ENCODE peak calls at places on chromosomes 4 and X, in nine cellular contexts. One of them, this sample, is unnamed.

GRCh38 chrX:38313190-38313589 is 14.1 kb downstream of the RPGR start:
- DNase-seq in HCT116: no peak
- DNase-seq in right lobe of liver: no peak
- DNase-seq in transverse colon: no peak
- DNase-seq in pancreas: no peak
- DNase-seq in ovary: no peak
- DNase-seq in BE2C: no peak
- DNase-seq in AG09309: no peak
- DNase-seq in choroid plexus epithelial cell: peak
- DNase-seq in this sample: no peak

GRCh38 chr4:175891863-175892262 is 79.8 kb upstream of the GPM6A start:
- DNase-seq in HCT116: peak
- DNase-seq in right lobe of liver: no peak
- DNase-seq in transverse colon: no peak
- DNase-seq in pancreas: no peak
- DNase-seq in ovary: no peak
- DNase-seq in BE2C: no peak
- DNase-seq in AG09309: peak
- DNase-seq in choroid plexus epithelial cell: peak
- DNase-seq in this sample: no peak

GRCh38 chr4:122044496-122044895 is 92.6 kb upstream of the TRPC3 start:
- DNase-seq in HCT116: no peak
- DNase-seq in right lobe of liver: no peak
- DNase-seq in transverse colon: no peak
- DNase-seq in pancreas: no peak
- DNase-seq in ovary: no peak
- DNase-seq in BE2C: no peak
- DNase-seq in AG09309: no peak
- DNase-seq in choroid plexus epithelial cell: peak
- DNase-seq in this sample: no peak

GRCh38 chr4:123616970-123617392 is 220.4 kb downstream of the SPRY1 start:
- DNase-seq in HCT116: no peak
- DNase-seq in right lobe of liver: no peak
- DNase-seq in transverse colon: peak
- DNase-seq in pancreas: peak
- DNase-seq in ovary: peak
- DNase-seq in BE2C: no peak
- DNase-seq in AG09309: peak
- DNase-seq in choroid plexus epithelial cell: peak
- DNase-seq in this sample: no peak

GRCh38 chr4:1693131-1693896 is 9.2 kb upstream of the FAM53A start:
- DNase-seq in HCT116: peak
- DNase-seq in right lobe of liver: peak
- DNase-seq in transverse colon: peak
- DNase-seq in pancreas: peak
- DNase-seq in ovary: peak
- DNase-seq in BE2C: peak
- DNase-seq in AG09309: no peak
- DNase-seq in choroid plexus epithelial cell: peak
- DNase-seq in this sample: peak

GRCh38 chr4:77072195-77072753 is 3.5 kb downstream of the CCNI start:
- DNase-seq in HCT116: no peak
- DNase-seq in right lobe of liver: no peak
- DNase-seq in transverse colon: no peak
- DNase-seq in pancreas: peak
- DNase-seq in ovary: no peak
- DNase-seq in BE2C: no peak
- DNase-seq in AG09309: no peak
- DNase-seq in choroid plexus epithelial cell: no peak
- DNase-seq in this sample: no peak

GRCh38 chr4:129080129-129080528 is 13.2 kb downstream of the SCLT1 start:
- DNase-seq in HCT116: no peak
- DNase-seq in right lobe of liver: no peak
- DNase-seq in transverse colon: no peak
- DNase-seq in pancreas: no peak
- DNase-seq in ovary: no peak
- DNase-seq in BE2C: no peak
- DNase-seq in AG09309: no peak
- DNase-seq in choroid plexus epithelial cell: no peak
- DNase-seq in this sample: no peak

GRCh38 chr4:109294468-109295020 is 7.9 kb downstream of the COL25A1 start:
- DNase-seq in HCT116: no peak
- DNase-seq in right lobe of liver: no peak
- DNase-seq in transverse colon: no peak
- DNase-seq in pancreas: no peak
- DNase-seq in ovary: no peak
- DNase-seq in BE2C: no peak
- DNase-seq in AG09309: no peak
- DNase-seq in choroid plexus epithelial cell: peak
- DNase-seq in this sample: no peak

GRCh38 chrX:15619053-15619772 is 18.5 kb upstream of the ACE2 start:
- DNase-seq in HCT116: peak
- DNase-seq in right lobe of liver: no peak
- DNase-seq in transverse colon: peak
- DNase-seq in pancreas: no peak
- DNase-seq in ovary: no peak
- DNase-seq in BE2C: no peak
- DNase-seq in AG09309: no peak
- DNase-seq in choroid plexus epithelial cell: peak
- DNase-seq in this sample: no peak

GRCh38 chr4:16721618-16722291 is 176.7 kb downstream of the LDB2 start:
- DNase-seq in HCT116: no peak
- DNase-seq in right lobe of liver: no peak
- DNase-seq in transverse colon: no peak
- DNase-seq in pancreas: peak
- DNase-seq in ovary: peak
- DNase-seq in BE2C: no peak
- DNase-seq in AG09309: peak
- DNase-seq in choroid plexus epithelial cell: peak
- DNase-seq in this sample: peak

GRCh38 chr4:158688813-158689212 is 16.7 kb downstream of the ETFDH start:
- DNase-seq in HCT116: no peak
- DNase-seq in right lobe of liver: no peak
- DNase-seq in transverse colon: no peak
- DNase-seq in pancreas: no peak
- DNase-seq in ovary: no peak
- DNase-seq in BE2C: no peak
- DNase-seq in AG09309: no peak
- DNase-seq in choroid plexus epithelial cell: no peak
- DNase-seq in this sample: no peak

GRCh38 chrX:17544831-17545230 is 169.8 kb downstream of the NHS start:
- DNase-seq in HCT116: no peak
- DNase-seq in right lobe of liver: no peak
- DNase-seq in transverse colon: no peak
- DNase-seq in pancreas: no peak
- DNase-seq in ovary: no peak
- DNase-seq in BE2C: no peak
- DNase-seq in AG09309: no peak
- DNase-seq in choroid plexus epithelial cell: no peak
- DNase-seq in this sample: no peak

GRCh38 chrX:17082831-17083230 is 136.4 kb downstream of the REPS2 start:
- DNase-seq in HCT116: peak
- DNase-seq in right lobe of liver: no peak
- DNase-seq in transverse colon: no peak
- DNase-seq in pancreas: no peak
- DNase-seq in ovary: no peak
- DNase-seq in BE2C: no peak
- DNase-seq in AG09309: no peak
- DNase-seq in choroid plexus epithelial cell: peak
- DNase-seq in this sample: no peak

GRCh38 chrX:12245650-12246645 is 107.7 kb downstream of the FRMPD4 start:
- DNase-seq in HCT116: no peak
- DNase-seq in right lobe of liver: no peak
- DNase-seq in transverse colon: no peak
- DNase-seq in pancreas: no peak
- DNase-seq in ovary: no peak
- DNase-seq in BE2C: no peak
- DNase-seq in AG09309: peak
- DNase-seq in choroid plexus epithelial cell: peak
- DNase-seq in this sample: no peak

GRCh38 chrX:130829526-130830515 is 73.2 kb downstream of the ENOX2 start:
- DNase-seq in HCT116: no peak
- DNase-seq in right lobe of liver: no peak
- DNase-seq in transverse colon: no peak
- DNase-seq in pancreas: no peak
- DNase-seq in ovary: no peak
- DNase-seq in BE2C: no peak
- DNase-seq in AG09309: no peak
- DNase-seq in choroid plexus epithelial cell: peak
- DNase-seq in this sample: no peak

GRCh38 chrX:31021537-31021936 is 50.3 kb downstream of the FTHL17 start:
- DNase-seq in HCT116: no peak
- DNase-seq in right lobe of liver: no peak
- DNase-seq in transverse colon: no peak
- DNase-seq in pancreas: no peak
- DNase-seq in ovary: no peak
- DNase-seq in BE2C: no peak
- DNase-seq in AG09309: no peak
- DNase-seq in choroid plexus epithelial cell: peak
- DNase-seq in this sample: no peak

GRCh38 chr4:55706526-55706925 is 70.4 kb upstream of the NMU start:
- DNase-seq in HCT116: no peak
- DNase-seq in right lobe of liver: no peak
- DNase-seq in transverse colon: no peak
- DNase-seq in pancreas: no peak
- DNase-seq in ovary: no peak
- DNase-seq in BE2C: no peak
- DNase-seq in AG09309: no peak
- DNase-seq in choroid plexus epithelial cell: peak
- DNase-seq in this sample: no peak

GRCh38 chr4:184350964-184351363 is 123.4 kb downstream of the IRF2 start:
- DNase-seq in HCT116: no peak
- DNase-seq in right lobe of liver: no peak
- DNase-seq in transverse colon: no peak
- DNase-seq in pancreas: no peak
- DNase-seq in ovary: no peak
- DNase-seq in BE2C: no peak
- DNase-seq in AG09309: no peak
- DNase-seq in choroid plexus epithelial cell: no peak
- DNase-seq in this sample: no peak

GRCh38 chr4:89331197-89331596 is 23.6 kb upstream of the GPRIN3 start:
- DNase-seq in HCT116: no peak
- DNase-seq in right lobe of liver: no peak
- DNase-seq in transverse colon: no peak
- DNase-seq in pancreas: no peak
- DNase-seq in ovary: no peak
- DNase-seq in BE2C: no peak
- DNase-seq in AG09309: no peak
- DNase-seq in choroid plexus epithelial cell: no peak
- DNase-seq in this sample: no peak

GRCh38 chr4:7255996-7256395 is 63.7 kb downstream of the SORCS2 start:
- DNase-seq in HCT116: no peak
- DNase-seq in right lobe of liver: no peak
- DNase-seq in transverse colon: no peak
- DNase-seq in pancreas: no peak
- DNase-seq in ovary: no peak
- DNase-seq in BE2C: no peak
- DNase-seq in AG09309: no peak
- DNase-seq in choroid plexus epithelial cell: no peak
- DNase-seq in this sample: no peak

GRCh38 chr4:129246850-129247542 is 151.0 kb downstream of the C4orf33 start:
- DNase-seq in HCT116: no peak
- DNase-seq in right lobe of liver: no peak
- DNase-seq in transverse colon: peak
- DNase-seq in pancreas: no peak
- DNase-seq in ovary: no peak
- DNase-seq in BE2C: no peak
- DNase-seq in AG09309: no peak
- DNase-seq in choroid plexus epithelial cell: no peak
- DNase-seq in this sample: no peak

GRCh38 chr4:2364654-2365053 is 53.8 kb downstream of the ZFYVE28 start:
- DNase-seq in HCT116: no peak
- DNase-seq in right lobe of liver: no peak
- DNase-seq in transverse colon: peak
- DNase-seq in pancreas: no peak
- DNase-seq in ovary: peak
- DNase-seq in BE2C: no peak
- DNase-seq in AG09309: no peak
- DNase-seq in choroid plexus epithelial cell: peak
- DNase-seq in this sample: no peak

GRCh38 chr4:36244257-36245084 is at the start of gene ARAP2:
- DNase-seq in HCT116: peak
- DNase-seq in right lobe of liver: peak
- DNase-seq in transverse colon: peak
- DNase-seq in pancreas: peak
- DNase-seq in ovary: no peak
- DNase-seq in BE2C: no peak
- DNase-seq in AG09309: no peak
- DNase-seq in choroid plexus epithelial cell: peak
- DNase-seq in this sample: no peak

GRCh38 chr4:137125011-137125410 is 407.3 kb downstream of the PCDH18 start:
- DNase-seq in HCT116: peak
- DNase-seq in right lobe of liver: no peak
- DNase-seq in transverse colon: no peak
- DNase-seq in pancreas: no peak
- DNase-seq in ovary: no peak
- DNase-seq in BE2C: peak
- DNase-seq in AG09309: peak
- DNase-seq in choroid plexus epithelial cell: peak
- DNase-seq in this sample: peak
- H3K4me3 ChIP-seq in HCT116: peak
- H3K4me3 ChIP-seq in right lobe of liver: peak
- H3K4me3 ChIP-seq in transverse colon: peak
- H3K4me3 ChIP-seq in pancreas: peak
- H3K4me3 ChIP-seq in ovary: peak
- H3K4me3 ChIP-seq in BE2C: no peak
- H3K4me3 ChIP-seq in AG09309: peak
- H3K4me3 ChIP-seq in choroid plexus epithelial cell: peak
- H3K4me3 ChIP-seq in this sample: peak

GRCh38 chrX:69538321-69538876 is 34.3 kb downstream of the NALF2 start:
- DNase-seq in HCT116: peak
- DNase-seq in right lobe of liver: peak
- DNase-seq in transverse colon: peak
- DNase-seq in pancreas: peak
- DNase-seq in ovary: peak
- DNase-seq in BE2C: no peak
- DNase-seq in AG09309: no peak
- DNase-seq in choroid plexus epithelial cell: peak
- DNase-seq in this sample: no peak
- TF ChIP-seq CTCF in HCT116: peak
- TF ChIP-seq CTCF in right lobe of liver: peak
- TF ChIP-seq CTCF in transverse colon: peak
- TF ChIP-seq CTCF in pancreas: peak
- TF ChIP-seq CTCF in ovary: peak
- TF ChIP-seq CTCF in BE2C: peak
- TF ChIP-seq CTCF in AG09309: peak
- TF ChIP-seq CTCF in choroid plexus epithelial cell: peak
- TF ChIP-seq CTCF in this sample: peak

GRCh38 chrX:49878128-49878833 is 1.0 kb upstream of the USP27X start:
- DNase-seq in HCT116: no peak
- DNase-seq in right lobe of liver: no peak
- DNase-seq in transverse colon: peak
- DNase-seq in pancreas: peak
- DNase-seq in ovary: peak
- DNase-seq in BE2C: peak
- DNase-seq in AG09309: no peak
- DNase-seq in choroid plexus epithelial cell: peak
- DNase-seq in this sample: no peak
- H3K4me3 ChIP-seq in HCT116: peak
- H3K4me3 ChIP-seq in right lobe of liver: peak
- H3K4me3 ChIP-seq in transverse colon: peak
- H3K4me3 ChIP-seq in pancreas: peak
- H3K4me3 ChIP-seq in ovary: peak
- H3K4me3 ChIP-seq in BE2C: peak
- H3K4me3 ChIP-seq in AG09309: peak
- H3K4me3 ChIP-seq in choroid plexus epithelial cell: peak
- H3K4me3 ChIP-seq in this sample: peak

GRCh38 chrX:147800663-147801062 is 111.1 kb upstream of the FMR1 start:
- DNase-seq in HCT116: no peak
- DNase-seq in right lobe of liver: no peak
- DNase-seq in transverse colon: no peak
- DNase-seq in pancreas: no peak
- DNase-seq in ovary: no peak
- DNase-seq in BE2C: no peak
- DNase-seq in AG09309: no peak
- DNase-seq in choroid plexus epithelial cell: no peak
- DNase-seq in this sample: no peak
- TF ChIP-seq CTCF in HCT116: no peak
- TF ChIP-seq CTCF in right lobe of liver: no peak
- TF ChIP-seq CTCF in transverse colon: no peak
- TF ChIP-seq CTCF in pancreas: no peak
- TF ChIP-seq CTCF in ovary: no peak
- TF ChIP-seq CTCF in BE2C: no peak
- TF ChIP-seq CTCF in AG09309: no peak
- TF ChIP-seq CTCF in choroid plexus epithelial cell: no peak
- TF ChIP-seq CTCF in this sample: no peak